ENCODE peak calls at places on chromosome 19, in six cellular contexts. One of them, this sample, is unnamed.

GRCh38 chr19:13063461-13064091 is 39.1 kb downstream of the LYL1 start:
- DNase-seq in spleen: no peak
- DNase-seq in cardiac muscle cell: no peak
- DNase-seq in cardiac fibroblast: no peak
- DNase-seq in kidney epithelial cell: no peak
- DNase-seq in tibial artery: peak
- DNase-seq in this sample: no peak

GRCh38 chr19:13262450-13262849 is 112.2 kb downstream of the IER2 start:
- DNase-seq in cardiac fibroblast: peak
- DNase-seq in spleen: no peak
- DNase-seq in tibial artery: no peak
- DNase-seq in cardiac muscle cell: peak
- DNase-seq in kidney epithelial cell: peak
- DNase-seq in this sample: peak

GRCh38 chr19:15025237-15025636 is 24.0 kb upstream of the CASP14 start:
- DNase-seq in tibial artery: no peak
- DNase-seq in spleen: no peak
- DNase-seq in kidney epithelial cell: no peak
- DNase-seq in cardiac muscle cell: no peak
- DNase-seq in cardiac fibroblast: peak
- DNase-seq in this sample: no peak

GRCh38 chr19:28619842-28620429 is 593.0 kb downstream of the UQCRFS1 start:
- DNase-seq in tibial artery: no peak
- DNase-seq in spleen: no peak
- DNase-seq in kidney epithelial cell: no peak
- DNase-seq in cardiac fibroblast: no peak
- DNase-seq in cardiac muscle cell: no peak
- DNase-seq in this sample: no peak

GRCh38 chr19:49888478-49888901 is 8.2 kb downstream of the IL4I1 start:
- DNase-seq in tibial artery: no peak
- DNase-seq in kidney epithelial cell: no peak
- DNase-seq in cardiac muscle cell: no peak
- DNase-seq in spleen: no peak
- DNase-seq in cardiac fibroblast: no peak
- DNase-seq in this sample: no peak

GRCh38 chr19:4980087-4980486 is 11.2 kb downstream of the KDM4B start:
- DNase-seq in spleen: no peak
- DNase-seq in kidney epithelial cell: peak
- DNase-seq in cardiac muscle cell: no peak
- DNase-seq in cardiac fibroblast: peak
- DNase-seq in tibial artery: no peak
- DNase-seq in this sample: no peak

GRCh38 chr19:32358311-32358710 is 12.9 kb downstream of the ZNF507 start:
- DNase-seq in spleen: no peak
- DNase-seq in cardiac muscle cell: no peak
- DNase-seq in kidney epithelial cell: no peak
- DNase-seq in cardiac fibroblast: no peak
- DNase-seq in tibial artery: no peak
- DNase-seq in this sample: no peak

GRCh38 chr19:15453091-15453498 is 3.3 kb upstream of the WIZ start:
- DNase-seq in spleen: no peak
- DNase-seq in cardiac muscle cell: peak
- DNase-seq in cardiac fibroblast: no peak
- DNase-seq in tibial artery: no peak
- DNase-seq in kidney epithelial cell: no peak
- DNase-seq in this sample: no peak

GRCh38 chr19:31306006-31306753 is 43.1 kb downstream of the TSHZ3 start:
- DNase-seq in cardiac muscle cell: no peak
- DNase-seq in cardiac fibroblast: no peak
- DNase-seq in spleen: no peak
- DNase-seq in kidney epithelial cell: no peak
- DNase-seq in tibial artery: no peak
- DNase-seq in this sample: no peak

GRCh38 chr19:39845621-39846175 is 481 bp downstream of the FBL start:
- DNase-seq in tibial artery: no peak
- DNase-seq in kidney epithelial cell: no peak
- DNase-seq in spleen: no peak
- DNase-seq in cardiac muscle cell: peak
- DNase-seq in cardiac fibroblast: peak
- DNase-seq in this sample: no peak

GRCh38 chr19:5147074-5147970 is 178.4 kb downstream of the KDM4B start:
- DNase-seq in cardiac fibroblast: no peak
- DNase-seq in cardiac muscle cell: no peak
- DNase-seq in spleen: peak
- DNase-seq in tibial artery: peak
- DNase-seq in kidney epithelial cell: no peak
- DNase-seq in this sample: no peak

GRCh38 chr19:6521718-6522646 is 8.8 kb upstream of the TNFSF9 start:
- DNase-seq in spleen: peak
- DNase-seq in cardiac muscle cell: no peak
- DNase-seq in tibial artery: no peak
- DNase-seq in kidney epithelial cell: peak
- DNase-seq in cardiac fibroblast: peak
- DNase-seq in this sample: no peak

GRCh38 chr19:588758-589692 is 656 bp upstream of the HCN2 start:
- DNase-seq in kidney epithelial cell: no peak
- DNase-seq in tibial artery: no peak
- DNase-seq in cardiac muscle cell: peak
- DNase-seq in spleen: no peak
- DNase-seq in cardiac fibroblast: no peak
- DNase-seq in this sample: no peak

GRCh38 chr19:16649734-16650133 is 10.2 kb downstream of the SMIM7 start:
- DNase-seq in tibial artery: no peak
- DNase-seq in spleen: no peak
- DNase-seq in cardiac fibroblast: peak
- DNase-seq in kidney epithelial cell: no peak
- DNase-seq in cardiac muscle cell: no peak
- DNase-seq in this sample: no peak

GRCh38 chr19:1882089-1882785 is 3.1 kb downstream of the ABHD17A start:
- DNase-seq in cardiac fibroblast: no peak
- DNase-seq in kidney epithelial cell: no peak
- DNase-seq in tibial artery: no peak
- DNase-seq in cardiac muscle cell: peak
- DNase-seq in spleen: no peak
- DNase-seq in this sample: no peak

GRCh38 chr19:16893686-16893990 is 4.8 kb downstream of the F2RL3 start:
- DNase-seq in kidney epithelial cell: no peak
- DNase-seq in cardiac fibroblast: no peak
- DNase-seq in cardiac muscle cell: no peak
- DNase-seq in tibial artery: peak
- DNase-seq in spleen: peak
- DNase-seq in this sample: no peak

GRCh38 chr19:57103573-57104277 is 16.1 kb upstream of the USP29 start:
- DNase-seq in tibial artery: peak
- DNase-seq in kidney epithelial cell: no peak
- DNase-seq in spleen: no peak
- DNase-seq in cardiac muscle cell: peak
- DNase-seq in cardiac fibroblast: peak
- DNase-seq in this sample: no peak

GRCh38 chr19:13012690-13013608 is 17.7 kb downstream of the NFIX start:
- DNase-seq in spleen: no peak
- DNase-seq in tibial artery: peak
- DNase-seq in cardiac muscle cell: no peak
- DNase-seq in cardiac fibroblast: peak
- DNase-seq in kidney epithelial cell: no peak
- DNase-seq in this sample: no peak

GRCh38 chr19:58229255-58229639 is 533 bp downstream of the ZNF544 start:
- DNase-seq in cardiac muscle cell: peak
- DNase-seq in tibial artery: no peak
- DNase-seq in spleen: no peak
- DNase-seq in kidney epithelial cell: no peak
- DNase-seq in cardiac fibroblast: peak
- DNase-seq in this sample: peak

GRCh38 chr19:16199275-16199932 is 1.7 kb downstream of the AP1M1 start:
- DNase-seq in kidney epithelial cell: no peak
- DNase-seq in spleen: no peak
- DNase-seq in tibial artery: peak
- DNase-seq in cardiac fibroblast: no peak
- DNase-seq in cardiac muscle cell: no peak
- DNase-seq in this sample: no peak

GRCh38 chr19:6774821-6775707 is 2.6 kb downstream of the VAV1 start:
- DNase-seq in tibial artery: no peak
- DNase-seq in spleen: no peak
- DNase-seq in cardiac fibroblast: no peak
- DNase-seq in kidney epithelial cell: no peak
- DNase-seq in cardiac muscle cell: no peak
- DNase-seq in this sample: no peak

GRCh38 chr19:38736036-38736412 is 8.2 kb downstream of the CAPN12 start:
- DNase-seq in spleen: peak
- DNase-seq in cardiac muscle cell: peak
- DNase-seq in tibial artery: peak
- DNase-seq in kidney epithelial cell: no peak
- DNase-seq in cardiac fibroblast: no peak
- DNase-seq in this sample: no peak

GRCh38 chr19:14149509-14149994 is 13.2 kb upstream of the ASF1B start:
- DNase-seq in kidney epithelial cell: no peak
- DNase-seq in cardiac muscle cell: no peak
- DNase-seq in spleen: peak
- DNase-seq in tibial artery: peak
- DNase-seq in cardiac fibroblast: peak
- DNase-seq in this sample: no peak

GRCh38 chr19:5326545-5326944 is 14.1 kb downstream of the PTPRS start:
- DNase-seq in tibial artery: no peak
- DNase-seq in cardiac fibroblast: no peak
- DNase-seq in kidney epithelial cell: no peak
- DNase-seq in cardiac muscle cell: no peak
- DNase-seq in spleen: no peak
- DNase-seq in this sample: no peak

GRCh38 chr19:16542894-16543498 is 759 bp upstream of the CHERP start:
- DNase-seq in cardiac muscle cell: no peak
- DNase-seq in spleen: no peak
- DNase-seq in cardiac fibroblast: peak
- DNase-seq in kidney epithelial cell: no peak
- DNase-seq in tibial artery: no peak
- DNase-seq in this sample: no peak

GRCh38 chr19:21314676-21315075 is 14.5 kb downstream of the ZNF708 start:
- DNase-seq in cardiac fibroblast: peak
- DNase-seq in spleen: no peak
- DNase-seq in cardiac muscle cell: peak
- DNase-seq in tibial artery: no peak
- DNase-seq in kidney epithelial cell: no peak
- DNase-seq in this sample: no peak
- H3K4me3 ChIP-seq in cardiac fibroblast: no peak
- H3K4me3 ChIP-seq in spleen: no peak
- H3K4me3 ChIP-seq in cardiac muscle cell: no peak
- H3K4me3 ChIP-seq in tibial artery: no peak
- H3K4me3 ChIP-seq in kidney epithelial cell: no peak
- H3K4me3 ChIP-seq in this sample: no peak

DNA sequence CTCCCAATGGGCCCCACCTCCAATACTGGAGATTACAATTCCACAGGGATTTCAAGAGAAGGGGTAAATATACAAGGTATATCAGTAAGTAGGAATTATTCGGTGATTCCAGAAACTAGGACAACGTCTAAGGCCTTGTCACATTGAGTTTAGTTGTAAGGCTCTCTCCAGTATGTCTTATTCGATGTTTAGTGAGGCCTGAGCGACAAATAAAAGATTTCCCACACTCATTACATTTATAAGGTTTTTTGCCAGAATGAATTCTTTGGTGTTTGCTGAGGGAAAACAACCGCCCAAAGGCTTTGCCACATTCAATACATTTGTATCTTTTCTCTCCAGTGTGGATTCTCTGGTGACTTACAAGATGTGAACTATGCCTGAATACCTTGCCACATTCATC is 19.1 kb upstream of the ZNF841 start:
- DNase-seq in cardiac muscle cell: no peak
- DNase-seq in tibial artery: no peak
- DNase-seq in cardiac fibroblast: no peak
- DNase-seq in kidney epithelial cell: no peak
- DNase-seq in spleen: no peak
- DNase-seq in this sample: no peak
- H3K4me3 ChIP-seq in cardiac muscle cell: no peak
- H3K4me3 ChIP-seq in tibial artery: no peak
- H3K4me3 ChIP-seq in cardiac fibroblast: no peak
- H3K4me3 ChIP-seq in kidney epithelial cell: no peak
- H3K4me3 ChIP-seq in spleen: no peak
- H3K4me3 ChIP-seq in this sample: no peak

DNA sequence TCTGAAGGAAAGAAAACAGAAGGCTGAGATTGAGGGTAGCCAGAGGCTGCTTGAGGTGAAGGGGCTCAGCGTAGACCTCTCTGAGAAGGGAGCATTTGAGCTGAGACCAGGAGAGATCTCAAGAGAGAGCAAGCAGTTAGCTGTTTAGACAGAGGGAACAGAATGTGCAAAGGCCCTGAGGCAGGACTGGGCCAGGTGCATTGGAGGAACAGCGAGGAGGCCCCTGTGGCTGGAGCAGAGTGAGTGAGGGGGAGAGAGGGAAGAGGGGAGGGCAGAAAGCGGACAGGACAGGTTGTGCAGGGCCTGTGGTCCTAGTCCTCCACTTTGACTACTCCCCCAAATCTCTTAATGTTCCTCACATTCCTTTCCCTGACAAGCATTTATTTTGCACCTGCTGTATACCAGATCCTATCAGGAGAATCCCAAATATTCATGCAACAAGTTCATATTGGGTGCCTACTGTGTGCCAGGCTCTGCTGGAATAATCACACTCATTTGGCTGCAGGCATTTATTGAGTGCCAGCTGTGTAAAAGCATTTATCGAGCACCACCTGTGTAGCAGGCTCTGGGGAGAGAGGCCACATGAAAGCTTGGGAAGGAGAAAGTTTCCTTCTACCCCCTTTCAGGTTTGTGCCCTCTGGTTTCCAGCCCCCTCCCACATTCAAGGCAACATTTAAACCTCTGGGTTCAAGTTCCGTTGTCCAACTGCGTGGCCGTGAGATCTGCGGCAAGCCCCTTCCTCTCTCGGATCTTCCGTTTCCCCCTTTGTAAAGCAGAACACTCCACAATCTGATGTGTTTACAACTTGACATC is 36.5 kb downstream of the NFIC start:
- DNase-seq in spleen: no peak
- DNase-seq in tibial artery: no peak
- DNase-seq in cardiac fibroblast: no peak
- DNase-seq in cardiac muscle cell: no peak
- DNase-seq in kidney epithelial cell: no peak
- DNase-seq in this sample: no peak
- H3K4me3 ChIP-seq in spleen: no peak
- H3K4me3 ChIP-seq in tibial artery: peak
- H3K4me3 ChIP-seq in cardiac fibroblast: no peak
- H3K4me3 ChIP-seq in cardiac muscle cell: no peak
- H3K4me3 ChIP-seq in kidney epithelial cell: no peak
- H3K4me3 ChIP-seq in this sample: no peak

GRCh38 chr19:36139473-36140288 is at the start of gene CAPNS1:
- DNase-seq in cardiac muscle cell: peak
- DNase-seq in cardiac fibroblast: peak
- DNase-seq in spleen: peak
- DNase-seq in kidney epithelial cell: peak
- DNase-seq in tibial artery: peak
- DNase-seq in this sample: peak

GRCh38 chr19:36142496-36142895 is 2.6 kb downstream of the CAPNS1 start:
- DNase-seq in cardiac fibroblast: no peak
- DNase-seq in kidney epithelial cell: no peak
- DNase-seq in spleen: no peak
- DNase-seq in cardiac muscle cell: no peak
- DNase-seq in tibial artery: no peak
- DNase-seq in this sample: no peak

GRCh38 chr19:36140289-36141038 is 598 bp downstream of the CAPNS1 start:
- DNase-seq in cardiac fibroblast: peak
- DNase-seq in spleen: no peak
- DNase-seq in kidney epithelial cell: no peak
- DNase-seq in tibial artery: peak
- DNase-seq in cardiac muscle cell: peak
- DNase-seq in this sample: no peak

GRCh38 chr19:36142046-36142445 is 2.2 kb downstream of the CAPNS1 start:
- DNase-seq in kidney epithelial cell: no peak
- DNase-seq in cardiac fibroblast: no peak
- DNase-seq in spleen: no peak
- DNase-seq in cardiac muscle cell: no peak
- DNase-seq in tibial artery: no peak
- DNase-seq in this sample: no peak

GRCh38 chr19:36141039-36141914 is 1.4 kb downstream of the CAPNS1 start:
- DNase-seq in spleen: peak
- DNase-seq in cardiac muscle cell: peak
- DNase-seq in cardiac fibroblast: peak
- DNase-seq in kidney epithelial cell: no peak
- DNase-seq in tibial artery: peak
- DNase-seq in this sample: peak
- H3K4me3 ChIP-seq in spleen: peak
- H3K4me3 ChIP-seq in cardiac muscle cell: peak
- H3K4me3 ChIP-seq in cardiac fibroblast: peak
- H3K4me3 ChIP-seq in kidney epithelial cell: peak
- H3K4me3 ChIP-seq in tibial artery: peak
- H3K4me3 ChIP-seq in this sample: peak